ENCODE peak calls at places on chromosome 12, in four cellular contexts. N, H, X and G are unnamed samples. For H3K36me3, the result is how much of the 10 kb centered on the place peaks cover.

GRCh38 chr12:59055204-59055839 is 135.0 kb upstream of the LRIG3 start:
- DNase-seq in N (peak), H (no peak), X (no peak), G (no peak)

GRCh38 chr12:9041321-9041720 is 52.0 kb downstream of the KLRG1 start:
- DNase-seq in N (peak), H (no peak), X (peak), G (no peak)

GRCh38 chr12:70305794-70306193 is 60.3 kb upstream of the KCNMB4 start:
- DNase-seq in N (no peak), H (no peak), X (no peak), G (no peak)

GRCh38 chr12:69196302-69197288 is 42.8 kb upstream of the CPSF6 start:
- DNase-seq in N (no peak), H (no peak), X (no peak), G (no peak)

GRCh38 chr12:114902665-114903393 is 218.9 kb upstream of the TBX3 start:
- DNase-seq in N (peak), H (no peak), X (no peak), G (no peak)

GRCh38 chr12:109609256-109609821 is 35.7 kb downstream of the MVK start:
- DNase-seq in N (no peak), H (no peak), X (no peak), G (no peak)

GRCh38 chr12:65784616-65785015 is 39.7 kb upstream of the HMGA2 start:
- DNase-seq in N (peak), H (no peak), X (no peak), G (no peak)

GRCh38 chr12:8697120-8697475 is 693 bp upstream of the RIMKLB start:
- DNase-seq in N (peak), H (no peak), X (no peak), G (no peak)

GRCh38 chr12:23484238-23484637 is 465.2 kb downstream of the SOX5 start:
- DNase-seq in N (no peak), H (no peak), X (no peak), G (no peak)

GRCh38 chr12:31715283-31715825 is 13.5 kb downstream of the AMN1 start:
- DNase-seq in N (peak), H (peak), X (no peak), G (no peak)

GRCh38 chr12:105961821-105962671 is 176.7 kb downstream of the NUAK1 start:
- DNase-seq in N (no peak), H (no peak), X (no peak), G (no peak)

GRCh38 chr12:57631566-57632368 is 1.2 kb downstream of the B4GALNT1 start:
- DNase-seq in N (no peak), H (no peak), X (peak), G (no peak)
- H3K4me3 ChIP-seq in N (peak), H (peak), X (peak), G (peak)

GRCh38 chr12:108525681-108526080 is 10.6 kb downstream of the FICD start:
- DNase-seq in N (no peak), H (no peak), X (no peak), G (no peak)

GRCh38 chr12:108526482-108527234 is 11.6 kb downstream of the FICD start:
- DNase-seq in N (peak), H (no peak), X (no peak), G (no peak)

GRCh38 chr12:108518716-108519496 is 3.8 kb downstream of the FICD start:
- DNase-seq in N (no peak), H (no peak), X (no peak), G (no peak)

GRCh38 chr12:108519558-108519957 is 4.5 kb downstream of the FICD start:
- DNase-seq in N (no peak), H (peak), X (no peak), G (no peak)

DNA sequence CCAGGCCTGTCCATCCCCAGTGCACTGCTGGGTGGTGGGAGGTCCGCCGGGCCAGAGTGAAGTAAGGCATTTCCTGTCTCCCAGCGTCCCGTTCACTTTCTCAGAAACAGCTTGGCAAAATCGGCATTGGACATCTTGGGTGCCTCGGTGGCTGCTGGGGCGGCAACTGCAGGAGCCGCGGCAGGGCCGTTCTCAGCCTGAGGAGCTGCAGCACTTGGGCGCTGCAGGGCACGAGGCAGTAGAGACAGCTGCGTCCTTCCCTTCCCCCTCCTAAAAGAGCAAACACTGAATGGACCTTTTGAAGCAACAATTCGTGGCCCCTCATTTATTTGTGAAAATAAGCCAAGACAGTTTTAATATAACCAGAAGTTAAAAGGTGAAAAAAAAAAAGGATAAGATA is 8.3 kb downstream of the FICD start:
- DNase-seq in N (no peak), H (no peak), X (no peak), G (no peak)
- H3K36me3 ChIP-seq in N (half or more), H (half or more), X (half or more), G (under half)

GRCh38 chr12:39105111-39105510 is 199.7 kb upstream of the CPNE8 start:
- DNase-seq in N (peak), H (no peak), X (no peak), G (no peak)

GRCh38 chr12:39103552-39104165 is 198.3 kb upstream of the CPNE8 start:
- DNase-seq in N (peak), H (peak), X (peak), G (no peak)

GRCh38 chr12:39102474-39103209 is 197.3 kb upstream of the CPNE8 start:
- DNase-seq in N (peak), H (no peak), X (no peak), G (no peak)
- H3K4me3 ChIP-seq in N (no peak), H (no peak), X (no peak), G (no peak)

GRCh38 chr12:93571854-93572711 is at the start of gene SOCS2:
- DNase-seq in N (peak), H (peak), X (peak), G (peak)
- H3K36me3 ChIP-seq in N (under half), H (under half), X (under half), G (under half)